ENCODE peak calls at places on chromosome 9, in nine cellular contexts. M, Z, P, L, C, D, B, F and H are unnamed samples.

GRCh38 chr9:136084191-136084944 is 10.7 kb downstream of the NACC2 start:
- DNase-seq in M (no peak), Z (no peak), P (no peak), L (no peak), C (no peak), D (no peak), B (no peak), F (no peak), H (no peak)

GRCh38 chr9:16147726-16148125 is 594.9 kb downstream of the CCDC171 start:
- DNase-seq in M (no peak), Z (no peak), P (no peak), L (no peak), C (no peak), D (no peak), B (no peak), F (no peak), H (no peak)

GRCh38 chr9:69122086-69122390 is 52.0 kb upstream of the TJP2 start:
- DNase-seq in M (peak), Z (peak), P (no peak), L (peak), C (peak), D (peak), B (no peak), F (peak), H (peak)

GRCh38 chr9:8764041-8764440 is 964.5 kb upstream of the DMAC1 start:
- DNase-seq in M (no peak), Z (no peak), P (no peak), L (no peak), C (no peak), D (no peak), B (no peak), F (no peak), H (no peak)

GRCh38 chr9:38761999-38762398 is 42.1 kb upstream of the FAM240B start:
- DNase-seq in M (no peak), Z (peak), P (no peak), L (no peak), C (no peak), D (no peak), B (no peak), F (no peak), H (no peak)

GRCh38 chr9:14326264-14326826 is 12.4 kb upstream of the NFIB start:
- DNase-seq in M (no peak), Z (peak), P (no peak), L (peak), C (no peak), D (no peak), B (no peak), F (no peak), H (no peak)

GRCh38 chr9:124190761-124191160 is 67.0 kb upstream of the NEK6 start:
- DNase-seq in M (no peak), Z (no peak), P (no peak), L (no peak), C (no peak), D (no peak), B (no peak), F (peak), H (no peak)

GRCh38 chr9:84403288-84403687 is 62.7 kb upstream of the SLC28A3 start:
- DNase-seq in M (no peak), Z (no peak), P (no peak), L (no peak), C (no peak), D (no peak), B (no peak), F (no peak), H (no peak)

GRCh38 chr9:109179801-109180523 is 12.9 kb upstream of the FRRS1L start:
- DNase-seq in M (no peak), Z (no peak), P (no peak), L (no peak), C (no peak), D (no peak), B (no peak), F (peak), H (no peak)

GRCh38 chr9:4084440-4084818 is 215.4 kb downstream of the GLIS3 start:
- DNase-seq in M (peak), Z (peak), P (no peak), L (no peak), C (no peak), D (no peak), B (no peak), F (peak), H (no peak)

GRCh38 chr9:131290039-131290766 is 680 bp downstream of the PLPP7 start:
- DNase-seq in M (no peak), Z (no peak), P (no peak), L (no peak), C (no peak), D (no peak), B (no peak), F (no peak), H (no peak)